ENCODE peak calls at places on chromosome 4, in ten cellular contexts. One of them, this sample, is unnamed.

GRCh38 chr4:24015782-24016181 is 125.9 kb upstream of the PPARGC1A start:
- DNase-seq in HTR-8/SVneo: no peak
- DNase-seq in midbrain: no peak
- DNase-seq in HCEC 1CT: no peak
- DNase-seq in H7: no peak
- DNase-seq in AG09309: no peak
- DNase-seq in AG08396: no peak
- DNase-seq in NCI-H1105: no peak
- DNase-seq in GM20000: no peak
- DNase-seq in LNCaP clone FGC: no peak
- DNase-seq in this sample: no peak

GRCh38 chr4:5033266-5033945 is 14.1 kb upstream of the CYTL1 start:
- DNase-seq in HTR-8/SVneo: no peak
- DNase-seq in midbrain: peak
- DNase-seq in HCEC 1CT: no peak
- DNase-seq in H7: no peak
- DNase-seq in AG09309: no peak
- DNase-seq in AG08396: no peak
- DNase-seq in NCI-H1105: no peak
- DNase-seq in GM20000: no peak
- DNase-seq in LNCaP clone FGC: no peak
- DNase-seq in this sample: peak

GRCh38 chr4:176792348-176793059 is at the start of gene VEGFC:
- DNase-seq in HTR-8/SVneo: peak
- DNase-seq in midbrain: peak
- DNase-seq in HCEC 1CT: peak
- DNase-seq in H7: peak
- DNase-seq in AG09309: no peak
- DNase-seq in AG08396: peak
- DNase-seq in NCI-H1105: peak
- DNase-seq in GM20000: peak
- DNase-seq in LNCaP clone FGC: no peak
- DNase-seq in this sample: peak

GRCh38 chr4:73383452-73383851 is 20.6 kb upstream of the ALB start:
- DNase-seq in HTR-8/SVneo: no peak
- DNase-seq in midbrain: no peak
- DNase-seq in HCEC 1CT: no peak
- DNase-seq in H7: no peak
- DNase-seq in AG09309: no peak
- DNase-seq in AG08396: no peak
- DNase-seq in NCI-H1105: no peak
- DNase-seq in GM20000: no peak
- DNase-seq in LNCaP clone FGC: no peak
- DNase-seq in this sample: no peak

GRCh38 chr4:174764105-174764729 is 64.8 kb downstream of the GLRA3 start:
- DNase-seq in HTR-8/SVneo: peak
- DNase-seq in midbrain: peak
- DNase-seq in HCEC 1CT: peak
- DNase-seq in H7: peak
- DNase-seq in AG09309: peak
- DNase-seq in AG08396: peak
- DNase-seq in NCI-H1105: peak
- DNase-seq in GM20000: peak
- DNase-seq in LNCaP clone FGC: peak
- DNase-seq in this sample: peak

GRCh38 chr4:4519296-4519898 is 22.5 kb downstream of the STX18 start:
- DNase-seq in HTR-8/SVneo: peak
- DNase-seq in midbrain: no peak
- DNase-seq in HCEC 1CT: peak
- DNase-seq in H7: no peak
- DNase-seq in AG09309: no peak
- DNase-seq in AG08396: no peak
- DNase-seq in NCI-H1105: no peak
- DNase-seq in GM20000: no peak
- DNase-seq in LNCaP clone FGC: no peak
- DNase-seq in this sample: peak

GRCh38 chr4:186854256-186854655 is 130.6 kb upstream of the FAT1 start:
- DNase-seq in HTR-8/SVneo: no peak
- DNase-seq in midbrain: no peak
- DNase-seq in HCEC 1CT: peak
- DNase-seq in H7: no peak
- DNase-seq in AG09309: no peak
- DNase-seq in AG08396: no peak
- DNase-seq in NCI-H1105: no peak
- DNase-seq in GM20000: no peak
- DNase-seq in LNCaP clone FGC: no peak
- DNase-seq in this sample: no peak

GRCh38 chr4:125389713-125390112 is 75.0 kb downstream of the FAT4 start:
- DNase-seq in HTR-8/SVneo: peak
- DNase-seq in midbrain: no peak
- DNase-seq in HCEC 1CT: peak
- DNase-seq in H7: no peak
- DNase-seq in AG09309: peak
- DNase-seq in AG08396: peak
- DNase-seq in NCI-H1105: no peak
- DNase-seq in GM20000: no peak
- DNase-seq in LNCaP clone FGC: no peak
- DNase-seq in this sample: peak

GRCh38 chr4:147829401-147830101 is 97.7 kb downstream of the ARHGAP10 start:
- DNase-seq in HTR-8/SVneo: no peak
- DNase-seq in midbrain: no peak
- DNase-seq in HCEC 1CT: no peak
- DNase-seq in H7: no peak
- DNase-seq in AG09309: no peak
- DNase-seq in AG08396: no peak
- DNase-seq in NCI-H1105: no peak
- DNase-seq in GM20000: no peak
- DNase-seq in LNCaP clone FGC: peak
- DNase-seq in this sample: peak

GRCh38 chr4:180436366-180436765 is 1806.8 kb upstream of the TENM3 start:
- DNase-seq in HTR-8/SVneo: no peak
- DNase-seq in midbrain: no peak
- DNase-seq in HCEC 1CT: no peak
- DNase-seq in H7: no peak
- DNase-seq in AG09309: no peak
- DNase-seq in AG08396: no peak
- DNase-seq in NCI-H1105: no peak
- DNase-seq in GM20000: no peak
- DNase-seq in LNCaP clone FGC: no peak
- DNase-seq in this sample: no peak

GRCh38 chr4:184649971-184650855 is 675 bp downstream of the PRIMPOL start:
- DNase-seq in HTR-8/SVneo: peak
- DNase-seq in midbrain: peak
- DNase-seq in HCEC 1CT: peak
- DNase-seq in H7: no peak
- DNase-seq in AG09309: no peak
- DNase-seq in AG08396: peak
- DNase-seq in NCI-H1105: no peak
- DNase-seq in GM20000: no peak
- DNase-seq in LNCaP clone FGC: no peak
- DNase-seq in this sample: peak

GRCh38 chr4:2934077-2934812 is 29.0 kb downstream of the NOP14 start:
- DNase-seq in HTR-8/SVneo: no peak
- DNase-seq in midbrain: no peak
- DNase-seq in HCEC 1CT: no peak
- DNase-seq in H7: peak
- DNase-seq in AG09309: no peak
- DNase-seq in AG08396: peak
- DNase-seq in NCI-H1105: no peak
- DNase-seq in GM20000: peak
- DNase-seq in LNCaP clone FGC: no peak
- DNase-seq in this sample: peak

GRCh38 chr4:64781737-64782326 is 372.6 kb upstream of the TECRL start:
- DNase-seq in HTR-8/SVneo: peak
- DNase-seq in midbrain: peak
- DNase-seq in HCEC 1CT: peak
- DNase-seq in H7: peak
- DNase-seq in AG09309: no peak
- DNase-seq in AG08396: no peak
- DNase-seq in NCI-H1105: no peak
- DNase-seq in GM20000: no peak
- DNase-seq in LNCaP clone FGC: peak
- DNase-seq in this sample: peak

GRCh38 chr4:88137112-88137511 is 21.3 kb downstream of the ABCG2 start:
- DNase-seq in HTR-8/SVneo: no peak
- DNase-seq in midbrain: no peak
- DNase-seq in HCEC 1CT: peak
- DNase-seq in H7: no peak
- DNase-seq in AG09309: no peak
- DNase-seq in AG08396: peak
- DNase-seq in NCI-H1105: no peak
- DNase-seq in GM20000: no peak
- DNase-seq in LNCaP clone FGC: no peak
- DNase-seq in this sample: peak

GRCh38 chr4:16196482-16197393 is 29.5 kb downstream of the TAPT1 start:
- DNase-seq in HTR-8/SVneo: peak
- DNase-seq in midbrain: peak
- DNase-seq in HCEC 1CT: peak
- DNase-seq in H7: peak
- DNase-seq in AG09309: peak
- DNase-seq in AG08396: peak
- DNase-seq in NCI-H1105: no peak
- DNase-seq in GM20000: no peak
- DNase-seq in LNCaP clone FGC: peak
- DNase-seq in this sample: peak

GRCh38 chr4:156568041-156568440 is 403.6 kb downstream of the PDGFC start:
- DNase-seq in HTR-8/SVneo: no peak
- DNase-seq in midbrain: no peak
- DNase-seq in HCEC 1CT: no peak
- DNase-seq in H7: no peak
- DNase-seq in AG09309: no peak
- DNase-seq in AG08396: peak
- DNase-seq in NCI-H1105: no peak
- DNase-seq in GM20000: no peak
- DNase-seq in LNCaP clone FGC: no peak
- DNase-seq in this sample: no peak